ENCODE peak calls at places on chromosomes 5 and 9, in seven cellular contexts. B is upper lobe of right lung, W is pancreas, Y is sigmoid colon, E is lower lobe of right lung, R is cardiac muscle cell, Q is GM23248. X is an unnamed sample.

GRCh38 chr9:105103776-105104175 is 140.7 kb upstream of the SLC44A1 start:
- DNase-seq in Q (peak; percentile 5), R (no peak), Y (no peak), B (no peak), E (no peak), W (no peak), X (no peak)

GRCh38 chr5:172452398-172453205 is 1.7 kb downstream of the SH3PXD2B start:
- DNase-seq in B (no peak), R (peak; percentile 34), Q (peak; percentile 89), E (no peak), W (no peak), Y (peak; percentile 80), X (peak; percentile 69)

GRCh38 chr9:133641396-133641655 is 5.2 kb downstream of the DBH start:
- DNase-seq in W (no peak), R (no peak), B (no peak), Q (no peak), E (no peak), Y (no peak), X (no peak)

GRCh38 chr5:152405145-152405544 is at the start of gene NMUR2:
- DNase-seq in Y (no peak), Q (no peak), W (no peak), B (no peak), R (peak; percentile 64), E (no peak), X (no peak)

GRCh38 chr5:89994266-89994665 is 415.3 kb downstream of the CETN3 start:
- DNase-seq in E (no peak), Y (no peak), Q (peak; percentile 40), W (no peak), R (no peak), B (no peak), X (no peak)

GRCh38 chr9:17810728-17811634 is 232.1 kb downstream of the SH3GL2 start:
- DNase-seq in E (no peak), Y (peak; percentile 70), Q (peak; percentile 84), W (peak; percentile 10), R (peak; percentile 87), B (no peak), X (no peak)

GRCh38 chr5:94433393-94434149 is 184.8 kb downstream of the KIAA0825 start:
- DNase-seq in R (no peak), B (no peak), Y (peak; percentile 65), W (peak; percentile 12), Q (peak; percentile 71), E (no peak), X (no peak)

GRCh38 chr5:150461231-150461630 is 11.7 kb upstream of the RPS14 start:
- DNase-seq in W (no peak), R (peak; percentile 24), Y (no peak), B (no peak), E (peak; percentile 53), Q (no peak), X (no peak)

GRCh38 chr9:86080112-86080579 is 19.2 kb downstream of the GOLM1 start:
- DNase-seq in Q (no peak), B (no peak), Y (no peak), R (no peak), E (no peak), W (no peak), X (no peak)

GRCh38 chr9:109715340-109715739 is 64.7 kb upstream of the PALM2AKAP2 start:
- DNase-seq in B (no peak), Y (no peak), Q (no peak), W (no peak), E (no peak), R (no peak), X (no peak)

GRCh38 chr9:87618931-87619330 is 107.0 kb upstream of the CTSL start:
- DNase-seq in B (no peak), W (no peak), Q (no peak), E (no peak), Y (no peak), R (no peak), X (no peak)

GRCh38 chr5:177384134-177384533 is at the start of gene SLC34A1:
- DNase-seq in E (no peak), Y (no peak), Q (no peak), W (no peak), R (no peak), B (no peak), X (no peak)

DNA sequence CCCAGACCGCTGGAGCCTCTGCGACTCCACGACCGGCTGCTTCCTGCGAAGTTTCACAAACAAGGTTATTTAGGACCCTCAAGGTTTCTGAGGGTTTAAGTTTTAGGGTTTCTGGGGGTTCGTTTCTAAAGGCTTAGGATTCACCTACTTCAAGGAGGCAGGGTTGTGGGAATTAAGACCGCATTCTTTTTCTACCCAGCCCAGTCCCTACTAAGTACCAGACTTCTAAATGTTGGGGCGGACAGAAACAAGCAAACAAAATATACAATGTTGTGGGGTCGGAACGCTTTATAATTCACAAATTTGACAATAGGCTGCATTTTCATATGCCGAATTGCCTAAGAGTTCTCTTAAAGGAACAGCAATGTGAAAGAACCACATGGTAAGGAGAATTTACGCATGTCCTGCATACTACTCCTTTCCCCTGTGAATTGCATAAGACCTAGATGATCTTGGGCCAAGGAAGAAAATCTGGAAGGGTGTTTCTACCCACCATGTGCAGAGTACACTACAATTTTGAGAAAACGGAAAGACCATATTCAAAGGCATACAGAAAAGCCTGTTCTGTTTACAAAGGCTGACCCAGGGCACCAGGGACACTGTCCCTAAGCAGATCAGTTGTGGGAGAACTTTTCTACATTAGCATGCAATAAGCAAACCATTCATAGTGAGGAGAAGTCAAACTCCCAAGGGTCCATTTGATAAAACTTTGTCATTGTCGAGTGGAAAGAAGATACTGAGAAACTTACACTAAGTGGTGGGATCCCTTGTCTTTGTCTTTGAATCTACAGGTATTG is 457.3 kb downstream of the RAB3C start:
- DNase-seq in Y (no peak), B (no peak), W (no peak), R (no peak), E (no peak), Q (peak; percentile 51), X (no peak)
- H3K4me1 ChIP-seq in Y (peaks cover 51% of the 10 kb centered on the region), B (peaks cover 13% of the 10 kb centered on the region), W (no peaks in the 10 kb centered on the region), R (peaks cover 10% of the 10 kb centered on the region), E (peaks cover 33% of the 10 kb centered on the region), Q (peaks cover 50% of the 10 kb centered on the region), X (peaks cover 47% of the 10 kb centered on the region)

DNA sequence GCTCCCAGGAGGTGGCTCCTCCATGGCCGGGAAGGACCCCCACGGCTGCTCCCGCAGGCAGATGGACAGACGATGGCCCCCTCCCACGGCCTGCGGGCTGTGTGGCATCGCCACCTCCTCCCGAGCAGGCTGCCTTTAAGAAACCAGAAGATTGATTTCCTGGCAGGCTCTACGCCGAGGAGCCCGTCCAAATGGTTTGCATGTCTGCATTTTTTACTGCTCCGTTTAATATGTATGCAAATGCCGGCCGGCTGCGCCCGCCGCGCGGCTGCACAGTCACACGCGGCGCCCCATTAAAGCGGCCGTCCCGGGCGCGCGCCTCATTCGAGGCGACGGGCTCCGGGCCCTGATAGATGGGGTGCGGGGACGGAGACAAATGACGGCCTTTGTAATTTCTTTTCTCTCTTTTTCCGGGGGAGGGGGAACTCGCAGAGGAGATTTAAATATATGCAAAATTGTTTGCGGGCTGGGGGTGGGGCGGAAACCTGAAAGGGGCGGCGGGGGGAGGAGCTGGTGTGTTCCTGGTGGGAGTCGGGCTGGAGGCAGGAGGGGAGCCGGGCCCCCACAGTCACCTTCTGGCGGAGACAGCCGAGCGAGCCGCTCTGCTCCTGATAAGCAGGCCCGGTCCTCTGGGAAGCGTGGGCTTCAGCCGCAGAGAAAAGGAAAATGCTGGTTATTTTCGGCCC is 158.7 kb upstream of the IER5L start:
- DNase-seq in Q (peak; percentile 81), Y (no peak), R (peak; percentile 64), E (peak; percentile 64), B (no peak), W (no peak), X (no peak)
- H3K4me1 ChIP-seq in Q (peaks cover 32% of the 10 kb centered on the region), Y (peaks cover 40% of the 10 kb centered on the region), R (peaks cover 29% of the 10 kb centered on the region), E (peaks cover 62% of the 10 kb centered on the region), B (peaks cover 45% of the 10 kb centered on the region), W (peaks cover 20% of the 10 kb centered on the region), X (peaks cover 35% of the 10 kb centered on the region)

GRCh38 chr9:114370251-114370984 is 17.4 kb downstream of the AKNA start:
- DNase-seq in Q (no peak), Y (peak; percentile 34), B (peak; percentile 46), W (no peak), R (no peak), E (no peak), X (no peak)

GRCh38 chr9:114371343-114371985 is 16.3 kb downstream of the AKNA start:
- DNase-seq in E (no peak), Q (no peak), Y (peak; percentile 54), W (no peak), B (no peak), R (no peak), X (no peak)

GRCh38 chr9:114371986-114372917 is 15.5 kb downstream of the AKNA start:
- DNase-seq in E (peak; percentile 69), Y (peak; percentile 65), B (peak; percentile 69), W (no peak), Q (peak; percentile 13), R (no peak), X (no peak)

GRCh38 chr9:114369567-114370240 is 18.1 kb downstream of the AKNA start:
- DNase-seq in Y (no peak), Q (no peak), E (no peak), W (no peak), B (peak; percentile 17), R (no peak), X (no peak)

GRCh38 chr9:114370985-114371335 is 16.8 kb downstream of the AKNA start:
- DNase-seq in Q (no peak), R (no peak), W (no peak), Y (peak; percentile 67), E (no peak), B (peak; percentile 52), X (no peak)
- H3K4me1 ChIP-seq in Q (peaks cover 11% of the 10 kb centered on the region), R (no peaks in the 10 kb centered on the region), W (no peaks in the 10 kb centered on the region), Y (peaks cover 12% of the 10 kb centered on the region), E (peaks cover 53% of the 10 kb centered on the region), B (peaks cover 53% of the 10 kb centered on the region), X (peaks cover 13% of the 10 kb centered on the region)

GRCh38 chr9:127501821-127502343 is 50.6 kb downstream of the LRSAM1 start:
- DNase-seq in B (no peak), R (no peak), W (no peak), E (no peak), Y (no peak), Q (no peak), X (no peak)
- H3K4me1 ChIP-seq in B (no peaks in the 10 kb centered on the region), R (no peaks in the 10 kb centered on the region), W (no peaks in the 10 kb centered on the region), E (no peaks in the 10 kb centered on the region), Y (peaks cover 10% of the 10 kb centered on the region), Q (no peaks in the 10 kb centered on the region), X (peaks cover 31% of the 10 kb centered on the region)

GRCh38 chr5:159053216-159053615 is 46.5 kb downstream of the EBF1 start:
- DNase-seq in E (no peak), W (no peak), Q (no peak), Y (no peak), R (no peak), B (no peak), X (no peak)
- H3K4me1 ChIP-seq in E (peaks cover 17% of the 10 kb centered on the region), W (no peaks in the 10 kb centered on the region), Q (peaks cover 44% of the 10 kb centered on the region), Y (peaks cover 20% of the 10 kb centered on the region), R (no peaks in the 10 kb centered on the region), B (peaks cover 4% of the 10 kb centered on the region), X (peaks cover 41% of the 10 kb centered on the region)

DNA sequence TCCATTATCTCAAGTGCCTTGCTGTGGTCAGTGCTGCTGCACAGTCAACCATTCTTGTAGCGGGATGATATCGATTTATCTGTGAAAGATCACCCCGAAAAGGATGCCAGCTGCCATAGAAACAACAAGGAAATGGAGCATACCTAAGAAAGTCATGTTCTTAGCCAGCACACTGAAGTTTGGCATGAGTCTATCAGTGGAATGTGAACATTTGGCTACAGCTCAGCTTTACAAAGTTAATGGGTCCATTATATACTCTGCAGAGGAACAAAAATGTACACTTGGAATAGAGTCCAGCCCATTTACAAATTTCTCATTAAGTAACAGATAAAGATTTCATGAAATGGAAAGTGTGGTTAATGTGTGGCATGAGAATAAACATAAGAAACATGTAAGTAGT is 24.1 kb downstream of the LVRN start:
- DNase-seq in B (no peak), E (no peak), R (no peak), W (no peak), Y (no peak), Q (peak; percentile 49), X (no peak)
- H3K4me1 ChIP-seq in B (no peaks in the 10 kb centered on the region), E (no peaks in the 10 kb centered on the region), R (no peaks in the 10 kb centered on the region), W (peaks cover 12% of the 10 kb centered on the region), Y (no peaks in the 10 kb centered on the region), Q (peaks cover 7% of the 10 kb centered on the region), X (no peaks in the 10 kb centered on the region)

GRCh38 chr9:20557286-20557685 is 65.0 kb downstream of the MLLT3 start:
- DNase-seq in E (no peak), Y (no peak), Q (no peak), W (no peak), B (no peak), R (no peak), X (no peak)
- H3K4me1 ChIP-seq in E (peaks cover 64% of the 10 kb centered on the region), Y (peaks cover 77% of the 10 kb centered on the region), Q (peaks cover 34% of the 10 kb centered on the region), W (peaks cover 16% of the 10 kb centered on the region), B (peaks cover 28% of the 10 kb centered on the region), R (peaks cover 15% of the 10 kb centered on the region), X (peaks cover 25% of the 10 kb centered on the region)